ENCODE peak calls at places on chromosomes 4 and X, in four cellular contexts. B is A549, W is HCT116, H is stomach. V is an unnamed sample.

GRCh38 chrX:110588164-110588563 is 207.5 kb downstream of the CHRDL1 start:
- DNase-seq in B (no peak), W (no peak), H (no peak), V (no peak)

GRCh38 chr4:152970102-152970820 is 34.1 kb downstream of the FHDC1 start:
- DNase-seq in B (no peak), W (no peak), H (no peak), V (no peak)

GRCh38 chr4:153447175-153447887 is 18.8 kb upstream of the TMEM131L start:
- DNase-seq in B (no peak), W (no peak), H (no peak), V (no peak)

GRCh38 chr4:184408021-184408710 is 66.2 kb downstream of the IRF2 start:
- DNase-seq in B (no peak), W (no peak), H (no peak), V (no peak)

GRCh38 chr4:180900781-180901180 is 1342.4 kb upstream of the TENM3 start:
- DNase-seq in B (no peak), W (no peak), H (no peak), V (no peak)

GRCh38 chr4:140755811-140756291 is 334 bp downstream of the TBC1D9 start:
- DNase-seq in B (peak), W (no peak), H (peak), V (peak)

GRCh38 chr4:30718021-30718888 is 1.9 kb upstream of the PCDH7 start:
- DNase-seq in B (no peak), W (no peak), H (peak), V (no peak)

GRCh38 chrX:53456254-53456653 is 22.1 kb upstream of the HSD17B10 start:
- DNase-seq in B (peak), W (no peak), H (no peak), V (no peak)

GRCh38 chr4:145609494-145610427 is 9.4 kb upstream of the MMAA start:
- DNase-seq in B (peak), W (peak), H (peak), V (peak)

GRCh38 chr4:83112678-83113428 is 1.7 kb downstream of the PLAC8 start:
- DNase-seq in B (no peak), W (no peak), H (no peak), V (no peak)

GRCh38 chr4:151486166-151486565 is 77.2 kb downstream of the FHIP1A start:
- DNase-seq in B (no peak), W (no peak), H (no peak), V (no peak)

GRCh38 chr4:128177376-128177959 is 110.1 kb downstream of the PGRMC2 start:
- DNase-seq in B (no peak), W (no peak), H (no peak), V (no peak)

GRCh38 chr4:17055788-17056187 is 157.3 kb upstream of the LDB2 start:
- DNase-seq in B (no peak), W (no peak), H (no peak), V (no peak)
- TF ChIP-seq CTCF in B (no peak), W (no peak), H (no peak), V (no peak)

GRCh38 chrX:86829786-86830185 is 681.5 kb downstream of the DACH2 start:
- DNase-seq in B (no peak), W (no peak), H (no peak), V (no peak)
- H3K27ac ChIP-seq in B (no peak), W (no peak), H (no peak), V (no peak)

DNA sequence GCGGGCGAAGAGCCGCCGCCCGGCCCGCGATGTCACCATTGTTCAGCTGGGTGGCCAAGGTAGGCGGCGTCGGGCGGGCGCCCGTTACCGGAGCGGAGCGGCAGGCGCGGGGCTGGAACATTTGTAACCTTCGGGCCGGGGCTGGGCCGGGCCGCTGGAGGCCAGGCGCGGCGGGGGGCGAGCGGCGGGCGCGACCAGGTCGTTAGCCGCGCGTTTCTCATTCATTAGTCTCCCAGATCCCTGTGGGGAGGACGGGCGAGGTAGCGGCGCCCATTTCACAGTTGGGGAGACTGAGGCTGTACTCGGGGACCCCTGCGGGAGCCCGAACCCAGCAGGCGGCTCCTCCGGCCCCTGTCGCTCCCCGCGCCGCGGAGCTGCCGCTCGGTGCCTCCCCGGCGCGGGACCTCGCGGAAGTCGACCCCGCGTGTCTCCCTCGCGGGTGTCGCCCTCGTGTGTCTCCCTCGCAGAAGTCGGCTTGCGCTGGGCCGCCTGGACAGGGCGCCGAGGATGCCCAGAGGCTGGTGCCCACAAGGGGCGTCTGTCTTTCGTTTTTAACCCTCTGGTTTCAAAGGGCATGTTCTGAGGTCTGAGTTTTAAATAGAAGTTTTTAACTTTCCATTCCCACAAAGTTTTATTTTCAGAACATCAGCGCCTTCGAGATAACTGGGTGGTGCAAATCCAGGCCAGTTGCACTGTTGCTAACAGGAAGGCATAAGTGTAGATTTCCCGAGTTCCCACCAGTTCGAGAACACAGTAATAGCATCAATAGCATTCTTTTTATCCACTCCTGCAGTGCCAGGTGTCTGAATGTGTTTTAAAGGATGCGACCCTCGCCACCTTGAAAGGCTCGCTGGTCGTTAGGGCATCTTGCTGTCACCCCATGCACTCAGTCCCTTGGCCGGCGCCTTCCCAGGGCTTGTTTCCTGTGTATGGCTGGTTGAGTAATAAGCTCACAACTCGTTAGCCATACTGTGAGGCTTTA is 17.6 kb downstream of the PTTG2 start:
- DNase-seq in B (peak), W (peak), H (peak), V (peak)
- TF ChIP-seq POLR2A in B (no peak), W (no peak), H (no peak), V (peak)

GRCh38 chr4:123350191-123350544 is 46.4 kb upstream of the SPRY1 start:
- DNase-seq in B (peak), W (peak), H (peak), V (peak)
- TF ChIP-seq CTCF in B (no peak), W (peak), H (no peak), V (peak)

GRCh38 chr4:78660559-78660958 is 109.0 kb downstream of the ANXA3 start:
- DNase-seq in B (no peak), W (no peak), H (no peak), V (no peak)

GRCh38 chr4:78661086-78661690 is 109.6 kb downstream of the ANXA3 start:
- DNase-seq in B (no peak), W (no peak), H (no peak), V (no peak)

GRCh38 chr4:78665216-78665615 is 110.9 kb upstream of the BMP2K start:
- DNase-seq in B (no peak), W (no peak), H (no peak), V (no peak)

GRCh38 chr4:78661923-78662521 is 110.5 kb downstream of the ANXA3 start:
- DNase-seq in B (peak), W (no peak), H (no peak), V (no peak)

DNA sequence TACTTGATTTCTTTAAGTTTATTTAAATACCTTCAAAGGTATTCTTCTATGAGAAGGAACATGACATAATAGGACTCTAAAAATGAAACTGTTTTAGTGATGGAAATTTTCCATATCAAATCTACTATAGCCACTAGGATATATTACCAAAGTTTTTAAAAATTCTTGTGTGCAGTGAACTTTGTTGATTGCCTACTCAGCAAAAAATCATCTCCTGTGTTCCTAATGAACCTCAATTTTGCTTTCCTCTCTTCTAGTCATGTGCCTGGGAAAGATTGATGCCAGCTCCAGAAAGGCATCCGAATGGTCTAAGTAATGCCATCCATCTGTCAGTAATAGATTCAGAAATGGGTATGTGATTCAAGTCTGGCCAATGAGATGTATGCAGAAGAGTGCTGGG is 111.1 kb downstream of the ANXA3 start:
- DNase-seq in B (no peak), W (no peak), H (no peak), V (no peak)
- H3K27ac ChIP-seq in B (peak), W (no peak), H (peak), V (peak)

GRCh38 chr4:141999446-142000143 is 363.2 kb downstream of the IL15 start:
- DNase-seq in B (no peak), W (no peak), H (no peak), V (no peak)

DNA sequence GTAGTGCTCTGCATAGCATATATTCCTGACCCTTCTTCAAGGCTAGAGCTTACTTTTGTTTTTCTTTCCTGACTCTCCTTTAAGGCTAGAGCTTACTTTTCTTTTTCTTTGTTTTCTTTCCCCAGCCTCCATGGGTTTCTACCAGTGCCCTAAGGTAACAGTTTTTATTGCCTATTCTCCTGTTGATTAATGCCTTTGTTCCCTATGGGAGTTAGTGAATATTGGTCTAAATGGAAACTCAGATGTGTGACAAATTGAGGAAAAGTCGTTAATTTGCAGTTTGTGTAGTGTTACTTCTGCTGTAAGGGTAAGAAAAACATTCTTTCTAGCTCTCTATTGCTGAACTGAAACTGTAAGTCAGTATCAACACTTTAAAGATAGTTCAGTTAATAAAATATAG is 358.7 kb downstream of the IL15 start:
- DNase-seq in B (no peak), W (no peak), H (no peak), V (no peak)
- TF ChIP-seq POLR2A in B (no peak), W (no peak), H (no peak), V (no peak)

GRCh38 chr4:7384929-7385890 is 49.5 kb downstream of the PSAPL1 start:
- DNase-seq in B (no peak), W (no peak), H (no peak), V (no peak)
- TF ChIP-seq CTCF in B (no peak), W (no peak), H (no peak), V (no peak)

DNA sequence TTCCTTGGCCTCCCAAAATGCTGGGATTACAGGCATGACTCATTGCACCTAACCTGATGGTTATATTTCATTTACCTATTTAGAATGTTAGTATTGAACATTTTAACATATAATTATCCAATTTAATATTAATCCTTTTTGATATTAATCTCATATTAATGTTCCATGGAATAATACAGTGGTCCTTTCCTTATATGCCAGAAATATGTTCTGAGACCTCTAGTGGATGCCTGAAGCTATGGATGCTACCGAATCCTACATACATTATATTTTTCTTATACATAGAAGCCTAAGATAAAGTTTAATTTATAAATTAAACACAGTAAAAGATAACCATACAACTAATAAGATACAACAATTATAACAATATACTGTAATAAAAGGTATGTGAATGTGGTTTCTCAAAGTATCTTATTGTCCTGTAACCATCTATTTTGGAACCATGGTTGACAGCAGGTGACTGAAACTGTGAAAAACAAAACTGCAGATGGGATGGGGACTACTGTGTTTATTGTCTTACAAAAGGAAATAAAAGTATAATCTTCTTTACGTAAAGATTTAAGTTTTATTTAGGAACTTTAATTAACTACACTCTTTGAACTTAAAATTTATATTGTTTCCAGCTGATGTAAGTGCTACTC is 431.4 kb downstream of the GRID2 start:
- DNase-seq in B (no peak), W (no peak), H (no peak), V (no peak)
- H3K27ac ChIP-seq in B (no peak), W (no peak), H (no peak), V (no peak)

GRCh38 chrX:72568406-72569092 is 4.1 kb downstream of the HDAC8 start:
- DNase-seq in B (no peak), W (no peak), H (no peak), V (no peak)

GRCh38 chrX:72573158-72573511 is 492 bp upstream of the HDAC8 start:
- DNase-seq in B (no peak), W (no peak), H (no peak), V (no peak)

GRCh38 chrX:72576161-72576896 is 3.7 kb upstream of the HDAC8 start:
- DNase-seq in B (peak), W (no peak), H (no peak), V (no peak)

GRCh38 chrX:72569786-72570185 is 2.9 kb downstream of the HDAC8 start:
- DNase-seq in B (peak), W (no peak), H (no peak), V (no peak)

GRCh38 chrX:72572248-72573157 is at the start of gene HDAC8:
- DNase-seq in B (peak), W (peak), H (peak), V (peak)
- TF ChIP-seq POLR2A in B (peak), W (no peak), H (no peak), V (no peak)